ENCODE peak calls at places on chromosomes 11 and 22, in four cellular contexts. One of them, this sample, is unnamed.
A peak's percentile ranks its signal among the peaks of the same experiment; 100 is the strongest.

GRCh38 chr11:37963440-37963839 is 1365.4 kb upstream of the RAG2 start:
- DNase-seq in brain microvascular endothelial cell: no peak
- DNase-seq in NT2/D1: peak; percentile 48
- DNase-seq in retinal pigment epithelial cell: no peak
- DNase-seq in this sample: no peak

GRCh38 chr22:28231423-28231822 is 312.4 kb upstream of the PITPNB start:
- DNase-seq in brain microvascular endothelial cell: peak; percentile 39
- DNase-seq in NT2/D1: peak; percentile 27
- DNase-seq in retinal pigment epithelial cell: no peak
- DNase-seq in this sample: peak; percentile 68

GRCh38 chr11:6615882-6616585 is 3.2 kb downstream of the TPP1 start:
- DNase-seq in retinal pigment epithelial cell: no peak
- DNase-seq in NT2/D1: no peak
- DNase-seq in brain microvascular endothelial cell: peak; percentile 65
- DNase-seq in this sample: no peak

GRCh38 chr11:64580387-64580786 is 10.6 kb upstream of the SLC22A12 start:
- DNase-seq in NT2/D1: no peak
- DNase-seq in retinal pigment epithelial cell: no peak
- DNase-seq in brain microvascular endothelial cell: no peak
- DNase-seq in this sample: no peak

GRCh38 chr11:103546236-103546635 is 437.0 kb downstream of the DYNC2H1 start:
- DNase-seq in brain microvascular endothelial cell: peak; percentile 83
- DNase-seq in NT2/D1: no peak
- DNase-seq in retinal pigment epithelial cell: no peak
- DNase-seq in this sample: no peak

GRCh38 chr22:19429950-19430889 is 1.3 kb downstream of the HIRA start:
- DNase-seq in retinal pigment epithelial cell: no peak
- DNase-seq in NT2/D1: no peak
- DNase-seq in brain microvascular endothelial cell: peak; percentile 60
- DNase-seq in this sample: no peak

GRCh38 chr11:46597609-46598219 is 3.9 kb upstream of the AMBRA1 start:
- DNase-seq in retinal pigment epithelial cell: no peak
- DNase-seq in NT2/D1: no peak
- DNase-seq in brain microvascular endothelial cell: peak; percentile 72
- DNase-seq in this sample: no peak

GRCh38 chr22:43013355-43014061 is 1.4 kb downstream of the PACSIN2 start:
- DNase-seq in NT2/D1: no peak
- DNase-seq in brain microvascular endothelial cell: no peak
- DNase-seq in retinal pigment epithelial cell: no peak
- DNase-seq in this sample: no peak

GRCh38 chr22:22073769-22074561 is 91.4 kb upstream of the TOP3B start:
- DNase-seq in retinal pigment epithelial cell: no peak
- DNase-seq in brain microvascular endothelial cell: no peak
- DNase-seq in NT2/D1: no peak
- DNase-seq in this sample: no peak

GRCh38 chr22:45064313-45065268 is 54.8 kb upstream of the PHF21B start:
- DNase-seq in retinal pigment epithelial cell: no peak
- DNase-seq in NT2/D1: no peak
- DNase-seq in brain microvascular endothelial cell: peak; percentile 73
- DNase-seq in this sample: no peak

GRCh38 chr11:129709801-129710398 is 105.7 kb upstream of the TMEM45B start:
- DNase-seq in brain microvascular endothelial cell: no peak
- DNase-seq in NT2/D1: no peak
- DNase-seq in retinal pigment epithelial cell: no peak
- DNase-seq in this sample: no peak

GRCh38 chr22:29096736-29097669 is 24.2 kb downstream of the KREMEN1 start:
- DNase-seq in NT2/D1: no peak
- DNase-seq in retinal pigment epithelial cell: no peak
- DNase-seq in brain microvascular endothelial cell: no peak
- DNase-seq in this sample: no peak

GRCh38 chr11:134261626-134262488 is 8.5 kb downstream of the ACAD8 start:
- DNase-seq in brain microvascular endothelial cell: no peak
- DNase-seq in retinal pigment epithelial cell: no peak
- DNase-seq in NT2/D1: no peak
- DNase-seq in this sample: no peak

GRCh38 chr11:124872741-124873140 is 7.5 kb downstream of the ROBO3 start:
- DNase-seq in brain microvascular endothelial cell: no peak
- DNase-seq in NT2/D1: no peak
- DNase-seq in retinal pigment epithelial cell: no peak
- DNase-seq in this sample: no peak

GRCh38 chr11:124174001-124174400 is 9.1 kb upstream of the OR10D3 start:
- DNase-seq in NT2/D1: peak; percentile 78
- DNase-seq in brain microvascular endothelial cell: peak; percentile 52
- DNase-seq in retinal pigment epithelial cell: peak; percentile 55
- DNase-seq in this sample: peak; percentile 8

GRCh38 chr11:122367809-122368231 is 251.8 kb upstream of the BLID start:
- DNase-seq in brain microvascular endothelial cell: peak; percentile 1
- DNase-seq in NT2/D1: no peak
- DNase-seq in retinal pigment epithelial cell: peak; percentile 78
- DNase-seq in this sample: peak; percentile 36

GRCh38 chr11:64357904-64358535 is 942 bp upstream of the RPS6KA4 start:
- DNase-seq in retinal pigment epithelial cell: no peak
- DNase-seq in brain microvascular endothelial cell: no peak
- DNase-seq in NT2/D1: no peak
- DNase-seq in this sample: no peak

GRCh38 chr11:70064011-70064725 is 13.9 kb upstream of the ANO1 start:
- DNase-seq in retinal pigment epithelial cell: no peak
- DNase-seq in NT2/D1: no peak
- DNase-seq in brain microvascular endothelial cell: no peak
- DNase-seq in this sample: no peak

GRCh38 chr11:1118755-1119275 is 38.9 kb upstream of the MUC5AC start:
- DNase-seq in retinal pigment epithelial cell: no peak
- DNase-seq in NT2/D1: no peak
- DNase-seq in brain microvascular endothelial cell: no peak
- DNase-seq in this sample: no peak

GRCh38 chr11:131819845-131820244 is 449.4 kb downstream of the NTM start:
- DNase-seq in retinal pigment epithelial cell: no peak
- DNase-seq in NT2/D1: no peak
- DNase-seq in brain microvascular endothelial cell: no peak
- DNase-seq in this sample: no peak

GRCh38 chr11:75421035-75421602 is 11.9 kb downstream of the KLHL35 start:
- DNase-seq in retinal pigment epithelial cell: no peak
- DNase-seq in NT2/D1: no peak
- DNase-seq in brain microvascular endothelial cell: no peak
- DNase-seq in this sample: no peak

GRCh38 chr22:42562684-42563083 is 8.9 kb downstream of the SERHL2 start:
- DNase-seq in retinal pigment epithelial cell: no peak
- DNase-seq in brain microvascular endothelial cell: no peak
- DNase-seq in NT2/D1: no peak
- DNase-seq in this sample: no peak

GRCh38 chr11:85751738-85752137 is 59.2 kb downstream of the SYTL2 start:
- DNase-seq in brain microvascular endothelial cell: no peak
- DNase-seq in retinal pigment epithelial cell: no peak
- DNase-seq in NT2/D1: no peak
- DNase-seq in this sample: no peak

GRCh38 chr11:28384418-28384817 is 276.2 kb downstream of the METTL15 start:
- DNase-seq in NT2/D1: no peak
- DNase-seq in retinal pigment epithelial cell: peak; percentile 60
- DNase-seq in brain microvascular endothelial cell: peak; percentile 99
- DNase-seq in this sample: no peak

GRCh38 chr11:48043111-48043997 is 63.0 kb downstream of the PTPRJ start:
- DNase-seq in NT2/D1: no peak
- DNase-seq in brain microvascular endothelial cell: no peak
- DNase-seq in retinal pigment epithelial cell: no peak
- DNase-seq in this sample: no peak

GRCh38 chr11:26331911-26332571 is at the start of gene ANO3:
- DNase-seq in NT2/D1: peak; percentile 88
- DNase-seq in retinal pigment epithelial cell: peak; percentile 79
- DNase-seq in brain microvascular endothelial cell: peak; percentile 79
- DNase-seq in this sample: peak; percentile 90

GRCh38 chr11:33692013-33692504 is 8.6 kb downstream of the C11orf91 start:
- DNase-seq in retinal pigment epithelial cell: peak; percentile 89
- DNase-seq in brain microvascular endothelial cell: peak; percentile 97
- DNase-seq in NT2/D1: no peak
- DNase-seq in this sample: no peak

GRCh38 chr11:46421257-46421880 is 29.8 kb upstream of the CHRM4 start:
- DNase-seq in NT2/D1: no peak
- DNase-seq in brain microvascular endothelial cell: no peak
- DNase-seq in retinal pigment epithelial cell: peak; percentile 73
- DNase-seq in this sample: no peak

GRCh38 chr11:61172353-61172752 is 11.1 kb upstream of the VPS37C start:
- DNase-seq in NT2/D1: no peak
- DNase-seq in brain microvascular endothelial cell: no peak
- DNase-seq in retinal pigment epithelial cell: no peak
- DNase-seq in this sample: no peak

GRCh38 chr11:61174275-61174674 is 13.0 kb upstream of the VPS37C start:
- DNase-seq in NT2/D1: no peak
- DNase-seq in brain microvascular endothelial cell: no peak
- DNase-seq in retinal pigment epithelial cell: no peak
- DNase-seq in this sample: no peak

GRCh38 chr11:61174949-61175348 is 13.7 kb upstream of the VPS37C start:
- DNase-seq in NT2/D1: no peak
- DNase-seq in retinal pigment epithelial cell: no peak
- DNase-seq in brain microvascular endothelial cell: no peak
- DNase-seq in this sample: no peak

GRCh38 chr11:61172888-61173287 is 11.7 kb upstream of the VPS37C start:
- DNase-seq in NT2/D1: no peak
- DNase-seq in retinal pigment epithelial cell: no peak
- DNase-seq in brain microvascular endothelial cell: no peak
- DNase-seq in this sample: no peak

GRCh38 chr11:61173456-61173855 is 12.2 kb upstream of the VPS37C start:
- DNase-seq in retinal pigment epithelial cell: no peak
- DNase-seq in NT2/D1: no peak
- DNase-seq in brain microvascular endothelial cell: no peak
- DNase-seq in this sample: no peak
- H3K4me3 ChIP-seq in retinal pigment epithelial cell: no peak overlapping the region
- H3K4me3 ChIP-seq in NT2/D1: no peak overlapping the region
- H3K4me3 ChIP-seq in brain microvascular endothelial cell: no peak overlapping the region
- H3K4me3 ChIP-seq in this sample: no peak overlapping the region

DNA sequence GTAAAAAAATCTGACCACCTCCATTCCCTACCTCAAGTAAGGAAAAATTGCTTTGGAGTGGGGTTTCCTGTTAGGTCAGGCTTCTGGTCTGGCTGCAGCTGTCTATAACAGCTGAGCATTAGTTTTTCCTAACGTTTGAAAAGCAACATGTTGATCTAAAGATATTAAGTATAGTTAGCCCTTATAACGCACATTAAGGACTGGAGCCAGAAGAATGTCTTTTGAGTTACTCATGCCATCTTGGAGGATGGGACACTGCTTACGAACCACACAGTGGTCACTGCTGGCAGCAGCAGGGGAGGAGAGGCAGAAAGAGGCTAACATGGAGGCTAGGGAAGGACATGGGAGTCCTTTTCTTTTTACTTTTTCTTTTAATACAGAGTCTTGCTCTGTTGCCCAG is 44.1 kb upstream of the GDPD4 start:
- DNase-seq in brain microvascular endothelial cell: peak; percentile 65
- DNase-seq in NT2/D1: no peak
- DNase-seq in retinal pigment epithelial cell: no peak
- DNase-seq in this sample: no peak
- H3K4me3 ChIP-seq in brain microvascular endothelial cell: no peak overlapping the region
- H3K4me3 ChIP-seq in NT2/D1: no peak overlapping the region
- H3K4me3 ChIP-seq in retinal pigment epithelial cell: no peak overlapping the region
- H3K4me3 ChIP-seq in this sample: no peak overlapping the region

DNA sequence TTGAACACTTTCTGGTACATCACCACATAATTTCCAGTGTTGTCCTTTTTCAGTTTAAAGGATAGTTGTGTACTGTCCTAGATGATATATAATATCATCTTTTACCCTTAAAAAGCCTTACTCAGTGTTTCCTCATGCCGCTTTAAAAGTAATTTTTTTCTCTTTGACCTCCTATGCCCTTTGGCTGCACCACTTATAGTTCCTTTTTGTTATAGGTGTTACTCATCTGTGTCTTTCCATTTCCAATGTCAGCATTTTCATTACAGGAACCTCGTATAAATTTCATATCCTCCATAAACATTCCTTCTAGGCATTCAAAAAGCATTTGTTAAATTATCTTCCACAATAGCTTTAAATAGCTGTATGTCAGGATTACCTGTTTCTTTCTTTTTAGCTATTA is 40.8 kb downstream of the USP47 start:
- DNase-seq in retinal pigment epithelial cell: no peak
- DNase-seq in NT2/D1: no peak
- DNase-seq in brain microvascular endothelial cell: no peak
- DNase-seq in this sample: no peak
- H3K4me3 ChIP-seq in retinal pigment epithelial cell: no peak overlapping the region
- H3K4me3 ChIP-seq in NT2/D1: no peak overlapping the region
- H3K4me3 ChIP-seq in brain microvascular endothelial cell: no peak overlapping the region
- H3K4me3 ChIP-seq in this sample: no peak overlapping the region

DNA sequence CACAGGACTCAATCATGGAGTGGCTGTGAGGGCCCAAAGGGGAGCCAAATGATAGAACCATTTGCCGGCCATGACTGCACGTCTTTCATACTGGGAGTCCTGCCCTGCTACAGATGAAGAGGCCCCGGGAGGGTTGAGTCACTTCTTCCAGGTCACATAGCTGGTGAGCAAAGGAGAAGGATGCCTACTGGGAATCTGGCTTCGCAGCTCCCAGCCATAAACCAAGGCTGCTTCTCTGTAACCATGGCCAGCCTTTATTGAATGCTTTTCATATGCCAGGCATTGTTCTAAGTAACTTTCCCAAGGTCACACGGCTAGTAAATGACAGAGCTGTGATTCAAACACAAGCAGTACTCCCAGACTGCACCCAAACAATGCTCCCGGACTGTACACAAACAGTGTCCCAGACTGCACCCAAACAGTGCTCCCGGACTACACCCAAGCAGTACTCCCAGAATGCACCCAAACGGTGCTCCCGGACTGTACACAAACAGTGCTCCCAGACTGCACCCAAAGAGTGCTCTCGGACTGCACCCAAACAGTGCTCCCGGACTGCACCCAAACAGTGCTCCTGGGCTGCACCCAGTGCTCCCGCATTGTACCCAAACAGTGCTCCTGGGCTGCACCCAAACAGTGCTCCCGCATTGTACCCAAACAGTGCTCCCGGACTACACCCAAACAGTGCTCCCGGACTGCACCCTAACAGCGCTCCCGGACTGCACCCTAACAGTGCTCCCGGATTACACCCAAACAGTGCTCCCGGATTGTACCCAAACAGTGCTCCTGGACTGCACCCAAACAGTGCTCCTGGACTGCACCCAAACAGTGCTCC is 89.8 kb downstream of the FBXO7 start:
- DNase-seq in brain microvascular endothelial cell: peak; percentile 61
- DNase-seq in retinal pigment epithelial cell: no peak
- DNase-seq in NT2/D1: no peak
- DNase-seq in this sample: peak; percentile 30
- H3K4me3 ChIP-seq in brain microvascular endothelial cell: no peak overlapping the region
- H3K4me3 ChIP-seq in retinal pigment epithelial cell: no peak overlapping the region
- H3K4me3 ChIP-seq in NT2/D1: no peak overlapping the region
- H3K4me3 ChIP-seq in this sample: no peak overlapping the region

GRCh38 chr11:23423656-23424055 is 563.4 kb upstream of the CCDC179 start:
- DNase-seq in NT2/D1: no peak
- DNase-seq in retinal pigment epithelial cell: no peak
- DNase-seq in brain microvascular endothelial cell: no peak
- DNase-seq in this sample: no peak
- H3K4me3 ChIP-seq in NT2/D1: no peak overlapping the region
- H3K4me3 ChIP-seq in retinal pigment epithelial cell: no peak overlapping the region
- H3K4me3 ChIP-seq in brain microvascular endothelial cell: no peak overlapping the region
- H3K4me3 ChIP-seq in this sample: no peak overlapping the region